ENCODE peak calls at places on chromosome 19, in six cellular contexts. T is RWPE1, S is T1000, Z is T-cell, K is MCF 10A, R is retinal pigment epithelial cell. Y is an unnamed sample.

GRCh38 chr19:51327066-51327985 is 14.6 kb downstream of the VSIG10L start:
- DNase-seq in T (peak), S (no peak), Z (peak), K (no peak), R (no peak), Y (no peak)

GRCh38 chr19:2625434-2625833 is 77.1 kb downstream of the GNG7 start:
- DNase-seq in T (no peak), S (no peak), Z (peak), K (no peak), R (no peak), Y (no peak)

GRCh38 chr19:34662919-34663318 is 14.0 kb downstream of the SCGB2B2 start:
- DNase-seq in T (peak), S (no peak), Z (peak), K (peak), R (no peak), Y (peak)

GRCh38 chr19:17248011-17248776 is 2.5 kb upstream of the NR2F6 start:
- DNase-seq in T (peak), S (no peak), Z (no peak), K (no peak), R (no peak), Y (no peak)

GRCh38 chr19:46764817-46765291 is 18.6 kb upstream of the STRN4 start:
- DNase-seq in T (no peak), S (no peak), Z (no peak), K (no peak), R (no peak), Y (no peak)

GRCh38 chr19:51357952-51358351 is 8.2 kb downstream of the ETFB start:
- DNase-seq in T (no peak), S (no peak), Z (no peak), K (no peak), R (no peak), Y (no peak)

GRCh38 chr19:47768604-47769003 is 9.9 kb upstream of the SELENOW start:
- DNase-seq in T (no peak), S (no peak), Z (no peak), K (no peak), R (no peak), Y (no peak)

GRCh38 chr19:2425622-2426581 is 1.5 kb downstream of the TIMM13 start:
- DNase-seq in T (no peak), S (no peak), Z (no peak), K (no peak), R (no peak), Y (no peak)

GRCh38 chr19:19630426-19630825 is 2.4 kb upstream of the LPAR2 start:
- DNase-seq in T (no peak), S (no peak), Z (no peak), K (no peak), R (no peak), Y (peak)

GRCh38 chr19:41754596-41754995 is 734 bp upstream of the CEACAM6 start:
- DNase-seq in T (no peak), S (no peak), Z (no peak), K (peak), R (no peak), Y (no peak)

GRCh38 chr19:1101337-1101698 is 2.5 kb upstream of the GPX4 start:
- DNase-seq in T (no peak), S (no peak), Z (no peak), K (no peak), R (no peak), Y (no peak)

GRCh38 chr19:58181902-58182576 is 822 bp upstream of the ZNF274 start:
- DNase-seq in T (no peak), S (peak), Z (peak), K (peak), R (no peak), Y (peak)

GRCh38 chr19:14050512-14050911 is 11.4 kb downstream of the PALM3 start:
- DNase-seq in T (no peak), S (no peak), Z (no peak), K (no peak), R (no peak), Y (no peak)

GRCh38 chr19:45110811-45111210 is 17.8 kb downstream of the PPP1R37 start:
- DNase-seq in T (no peak), S (no peak), Z (no peak), K (no peak), R (no peak), Y (no peak)

GRCh38 chr19:48859711-48860572 is 8.5 kb downstream of the PLEKHA4 start:
- DNase-seq in T (no peak), S (no peak), Z (no peak), K (no peak), R (no peak), Y (peak)

GRCh38 chr19:40640744-40641143 is 39.6 kb downstream of the LTBP4 start:
- DNase-seq in T (no peak), S (no peak), Z (no peak), K (no peak), R (no peak), Y (peak)

GRCh38 chr19:33390120-33390907 is 16.8 kb downstream of the CEBPG start:
- DNase-seq in T (no peak), S (no peak), Z (no peak), K (peak), R (no peak), Y (no peak)

GRCh38 chr19:36775768-36776167 is 3.2 kb upstream of the ZNF850 start:
- DNase-seq in T (no peak), S (no peak), Z (no peak), K (no peak), R (peak), Y (no peak)

GRCh38 chr19:30088567-30088966 is 146.5 kb downstream of the URI1 start:
- DNase-seq in T (no peak), S (no peak), Z (no peak), K (no peak), R (no peak), Y (no peak)

GRCh38 chr19:41373993-41374392 is 2.3 kb upstream of the TMEM91 start:
- DNase-seq in T (peak), S (peak), Z (no peak), K (peak), R (peak), Y (no peak)

GRCh38 chr19:45613926-45614725 is 12.1 kb upstream of the GPR4 start:
- DNase-seq in T (peak), S (peak), Z (no peak), K (peak), R (peak), Y (no peak)

GRCh38 chr19:3137139-3137538 is 1.3 kb downstream of the GNA15 start:
- DNase-seq in T (no peak), S (no peak), Z (no peak), K (no peak), R (no peak), Y (no peak)

GRCh38 chr19:35414442-35414841 is 33.6 kb upstream of the FFAR2 start:
- DNase-seq in T (no peak), S (no peak), Z (no peak), K (no peak), R (no peak), Y (no peak)

GRCh38 chr19:53865918-53866696 is 1.6 kb upstream of the MYADM start:
- DNase-seq in T (peak), S (no peak), Z (peak), K (peak), R (no peak), Y (no peak)

GRCh38 chr19:47726467-47726866 is 13.2 kb downstream of the EHD2 start:
- DNase-seq in T (no peak), S (no peak), Z (no peak), K (no peak), R (no peak), Y (no peak)

GRCh38 chr19:46346821-46347571 is at the start of gene PPP5C:
- DNase-seq in T (peak), S (peak), Z (peak), K (peak), R (peak), Y (peak)

GRCh38 chr19:3527250-3527910 is 11.6 kb upstream of the TEKTIP1 start:
- DNase-seq in T (no peak), S (no peak), Z (no peak), K (no peak), R (no peak), Y (no peak)

GRCh38 chr19:38111898-38112297 is 112.1 kb downstream of the DPF1 start:
- DNase-seq in T (no peak), S (no peak), Z (no peak), K (no peak), R (no peak), Y (no peak)

GRCh38 chr19:20662421-20663105 is 1.2 kb upstream of the ZNF626 start:
- DNase-seq in T (no peak), S (no peak), Z (no peak), K (no peak), R (no peak), Y (no peak)

GRCh38 chr19:1292419-1293151 is 6.9 kb downstream of the EFNA2 start:
- DNase-seq in T (no peak), S (no peak), Z (no peak), K (no peak), R (no peak), Y (no peak)

GRCh38 chr19:31372245-31372781 is 23.1 kb upstream of the TSHZ3 start:
- DNase-seq in T (no peak), S (no peak), Z (peak), K (no peak), R (no peak), Y (no peak)

GRCh38 chr19:39078436-39079200 is 5.5 kb upstream of the ACP7 start:
- DNase-seq in T (peak), S (peak), Z (no peak), K (peak), R (peak), Y (no peak)

GRCh38 chr19:18424890-18425514 is 5.8 kb downstream of the SSBP4 start:
- DNase-seq in T (no peak), S (no peak), Z (no peak), K (no peak), R (no peak), Y (no peak)

GRCh38 chr19:12723383-12723642 is 419 bp downstream of the TNPO2 start:
- DNase-seq in T (no peak), S (no peak), Z (no peak), K (peak), R (no peak), Y (peak)

GRCh38 chr19:6274756-6275155 is 5.0 kb downstream of the MLLT1 start:
- DNase-seq in T (no peak), S (no peak), Z (no peak), K (no peak), R (no peak), Y (no peak)

Y was measured in Karpas-422.